ENCODE peak calls at places on chromosome 9, in ten cellular contexts. W is stimulated activated CD4-positive, alpha-beta T cell treated with anti-CD3 and anti-CD28 coated beads, Interleukin-4, amount 100 ng/mL, for 48 hours; L is ureter; Y is left ventricle myocardium superior; P is lower leg skin; G is heart left ventricle; T is HFF-Myc; E is dermis microvascular lymphatic vessel endothelial cell; J is HCT116; A is fibroblast of mammary gland. V is an unnamed sample.

GRCh38 chr9:89564257-89564878 is 40.4 kb upstream of the GADD45G start:
- DNase-seq in W (no peak), L (no peak), Y (no peak), P (no peak), G (no peak), T (no peak), E (no peak), J (peak), A (no peak), V (no peak)

GRCh38 chr9:21854594-21854993 is 52.2 kb downstream of the MTAP start:
- DNase-seq in W (no peak), L (no peak), Y (no peak), P (no peak), G (no peak), T (no peak), E (no peak), J (no peak), A (peak), V (no peak)

GRCh38 chr9:84846501-84847323 is 177.2 kb downstream of the NTRK2 start:
- DNase-seq in W (no peak), L (no peak), Y (no peak), P (no peak), G (no peak), T (no peak), E (no peak), J (no peak), A (no peak), V (no peak)

GRCh38 chr9:93304574-93305496 is 120.9 kb downstream of the WNK2 start:
- DNase-seq in W (no peak), L (peak), Y (peak), P (peak), G (peak), T (peak), E (peak), J (no peak), A (peak), V (no peak)

GRCh38 chr9:18638448-18639249 is 164.7 kb downstream of the ADAMTSL1 start:
- DNase-seq in W (no peak), L (no peak), Y (no peak), P (no peak), G (no peak), T (no peak), E (no peak), J (no peak), A (peak), V (no peak)

GRCh38 chr9:36749461-36749860 is 176.8 kb downstream of the MELK start:
- DNase-seq in W (no peak), L (no peak), Y (no peak), P (no peak), G (no peak), T (no peak), E (no peak), J (no peak), A (no peak), V (no peak)

GRCh38 chr9:32928912-32929311 is 72.5 kb downstream of the APTX start:
- DNase-seq in W (no peak), L (no peak), Y (no peak), P (no peak), G (no peak), T (no peak), E (no peak), J (no peak), A (no peak), V (no peak)

GRCh38 chr9:130358928-130359327 is 85.8 kb upstream of the ASS1 start:
- DNase-seq in W (no peak), L (no peak), Y (no peak), P (no peak), G (no peak), T (no peak), E (no peak), J (no peak), A (no peak), V (no peak)

GRCh38 chr9:133874061-133874638 is 118.0 kb downstream of the VAV2 start:
- DNase-seq in W (no peak), L (peak), Y (no peak), P (peak), G (no peak), T (peak), E (no peak), J (peak), A (peak), V (no peak)

GRCh38 chr9:94665606-94666005 is 26.3 kb upstream of the FBP1 start:
- DNase-seq in W (no peak), L (no peak), Y (no peak), P (no peak), G (no peak), T (no peak), E (no peak), J (no peak), A (no peak), V (no peak)

GRCh38 chr9:125378778-125379177 is 117.2 kb downstream of the GAPVD1 start:
- DNase-seq in W (no peak), L (no peak), Y (no peak), P (no peak), G (no peak), T (no peak), E (no peak), J (no peak), A (no peak), V (no peak)

GRCh38 chr9:2809692-2810423 is 34.0 kb downstream of the PUM3 start:
- DNase-seq in W (no peak), L (no peak), Y (no peak), P (no peak), G (no peak), T (no peak), E (peak), J (no peak), A (peak), V (no peak)

GRCh38 chr9:110543631-110544051 is 35.9 kb downstream of the SVEP1 start:
- DNase-seq in W (no peak), L (no peak), Y (peak), P (no peak), G (peak), T (no peak), E (no peak), J (no peak), A (peak), V (no peak)

GRCh38 chr9:90331826-90332575 is 310.6 kb downstream of the DIRAS2 start:
- DNase-seq in W (no peak), L (no peak), Y (no peak), P (no peak), G (no peak), T (no peak), E (no peak), J (no peak), A (peak), V (no peak)

GRCh38 chr9:5642170-5642569 is 13.3 kb downstream of the RIC1 start:
- DNase-seq in W (no peak), L (no peak), Y (no peak), P (no peak), G (no peak), T (no peak), E (no peak), J (no peak), A (no peak), V (no peak)

GRCh38 chr9:131348631-131349521 is 45.0 kb upstream of the PRRC2B start:
- DNase-seq in W (no peak), L (no peak), Y (no peak), P (no peak), G (no peak), T (no peak), E (no peak), J (no peak), A (no peak), V (no peak)

GRCh38 chr9:34636791-34637355 is 714 bp downstream of the SIGMAR1 start:
- DNase-seq in W (no peak), L (no peak), Y (peak), P (no peak), G (peak), T (no peak), E (no peak), J (no peak), A (no peak), V (no peak)

GRCh38 chr9:96156578-96156977 is 145.4 kb downstream of the HSD17B3 start:
- DNase-seq in W (no peak), L (no peak), Y (no peak), P (no peak), G (no peak), T (no peak), E (no peak), J (no peak), A (no peak), V (no peak)

GRCh38 chr9:88816141-88816540 is 175.1 kb upstream of the S1PR3 start:
- DNase-seq in W (no peak), L (no peak), Y (no peak), P (no peak), G (no peak), T (no peak), E (no peak), J (no peak), A (peak), V (no peak)

V was measured in glomerular endothelial cell.